ENCODE peak calls at places on chromosomes 13 and 19, in four cellular contexts. U is fibroblast of lung; Q is CD8-positive, alpha-beta memory T cell; K is aorta. G is an unnamed sample.

GRCh38 chr13:102948006-102948405 is 102.2 kb downstream of the ERCC5 start:
- DNase-seq in U (peak; percentile 5), Q (no peak), K (no peak), G (no peak)

GRCh38 chr13:37418490-37418889 is 180.1 kb downstream of the POSTN start:
- DNase-seq in U (no peak), Q (no peak), K (no peak), G (no peak)

GRCh38 chr19:54692294-54692615 is 29.5 kb downstream of the LILRB4 start:
- DNase-seq in U (no peak), Q (no peak), K (no peak), G (no peak)

GRCh38 chr19:11377237-11377636 is 2.8 kb downstream of the SWSAP1 start:
- DNase-seq in U (peak; percentile 91), Q (no peak), K (no peak), G (peak; percentile 54)

GRCh38 chr19:1296078-1296477 is 10.4 kb downstream of the EFNA2 start:
- DNase-seq in U (no peak), Q (no peak), K (no peak), G (no peak)

GRCh38 chr19:39270091-39270871 is 2.1 kb downstream of the IFNL2 start:
- DNase-seq in U (no peak), Q (peak; percentile 25), K (no peak), G (no peak)

GRCh38 chr13:30577381-30577780 is 40.3 kb upstream of the USPL1 start:
- DNase-seq in U (peak; percentile 98), Q (peak; percentile 64), K (no peak), G (peak; percentile 26)

GRCh38 chr19:30293051-30293785 is 79.0 kb upstream of the ZNF536 start:
- DNase-seq in U (no peak), Q (no peak), K (no peak), G (no peak)

GRCh38 chr13:40221460-40222201 is 444.8 kb downstream of the FOXO1 start:
- DNase-seq in U (peak; percentile 90), Q (peak; percentile 70), K (no peak), G (peak; percentile 34)

GRCh38 chr13:72726721-72727416 is 560 bp downstream of the MZT1 start:
- DNase-seq in U (peak; percentile 24), Q (peak; percentile 67), K (peak; percentile 80), G (no peak)

GRCh38 chr19:56566904-56567273 is 379 bp upstream of the ZNF470 start:
- DNase-seq in U (no peak), Q (no peak), K (peak; percentile 87), G (peak; percentile 3)

GRCh38 chr13:109476001-109476400 is 310.4 kb downstream of the IRS2 start:
- DNase-seq in U (no peak), Q (no peak), K (no peak), G (no peak)

GRCh38 chr19:45884682-45885555 is 1.0 kb downstream of the IRF2BP1 start:
- DNase-seq in U (no peak), Q (peak; percentile 55), K (no peak), G (no peak)

GRCh38 chr19:7881910-7882309 is 6.4 kb upstream of the LRRC8E start:
- DNase-seq in U (no peak), Q (no peak), K (no peak), G (no peak)

GRCh38 chr19:343451-343931 is 1.1 kb downstream of the MIER2 start:
- DNase-seq in U (peak; percentile 12), Q (no peak), K (peak; percentile 75), G (no peak)

GRCh38 chr13:40922437-40923040 is 96.6 kb downstream of the ELF1 start:
- DNase-seq in U (no peak), Q (no peak), K (no peak), G (no peak)

GRCh38 chr19:9296336-9296735 is 13.3 kb downstream of the ZNF699 start:
- DNase-seq in U (peak; percentile 26), Q (no peak), K (no peak), G (no peak)

GRCh38 chr13:33229446-33230177 is 55.9 kb downstream of the STARD13 start:
- DNase-seq in U (no peak), Q (no peak), K (no peak), G (no peak)

GRCh38 chr13:106507560-106508274 is 27.7 kb downstream of the EFNB2 start:
- DNase-seq in U (peak; percentile 99), Q (no peak), K (no peak), G (peak; percentile 70)

GRCh38 chr19:18789883-18790565 is 1.1 kb downstream of the COMP start:
- DNase-seq in U (peak; percentile 25), Q (no peak), K (peak; percentile 83), G (no peak)

GRCh38 chr19:41325947-41326706 is 16.2 kb downstream of the CCDC97 start:
- DNase-seq in U (peak; percentile 82), Q (peak; percentile 60), K (no peak), G (no peak)

GRCh38 chr19:41327499-41328156 is 17.7 kb downstream of the CCDC97 start:
- DNase-seq in U (peak; percentile 69), Q (peak; percentile 97), K (peak; percentile 86), G (peak; percentile 70)

GRCh38 chr19:41328157-41328817 is 18.3 kb downstream of the CCDC97 start:
- DNase-seq in U (peak; percentile 54), Q (no peak), K (no peak), G (no peak)

GRCh38 chr19:41325640-41325946 is 15.6 kb downstream of the CCDC97 start:
- DNase-seq in U (no peak), Q (no peak), K (no peak), G (no peak)

DNA sequence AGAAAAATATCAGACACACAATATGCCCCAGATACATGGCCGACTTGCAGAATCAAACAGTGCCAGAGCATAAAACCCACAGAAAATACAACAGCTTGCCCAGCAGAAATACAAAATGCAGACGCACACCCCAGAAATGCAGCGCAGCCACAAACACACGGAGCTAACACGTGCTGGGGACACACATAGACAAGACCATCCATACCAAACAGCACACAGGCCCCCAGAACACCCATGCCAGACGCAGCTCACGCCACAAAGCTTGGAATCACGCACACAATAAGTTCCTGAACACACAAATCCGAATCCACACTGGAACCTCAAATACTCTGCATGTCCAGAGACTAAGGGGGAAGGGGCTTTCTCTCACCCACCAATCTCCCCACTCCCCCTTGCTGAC is 17.1 kb downstream of the CCDC97 start:
- DNase-seq in U (peak; percentile 22), Q (no peak), K (no peak), G (no peak)
- H3K4me3 ChIP-seq in U (no peak overlapping the region), Q (peak overlapping the region; percentile 64), K (no peak overlapping the region), G (peak overlapping the region; percentile 5)

DNA sequence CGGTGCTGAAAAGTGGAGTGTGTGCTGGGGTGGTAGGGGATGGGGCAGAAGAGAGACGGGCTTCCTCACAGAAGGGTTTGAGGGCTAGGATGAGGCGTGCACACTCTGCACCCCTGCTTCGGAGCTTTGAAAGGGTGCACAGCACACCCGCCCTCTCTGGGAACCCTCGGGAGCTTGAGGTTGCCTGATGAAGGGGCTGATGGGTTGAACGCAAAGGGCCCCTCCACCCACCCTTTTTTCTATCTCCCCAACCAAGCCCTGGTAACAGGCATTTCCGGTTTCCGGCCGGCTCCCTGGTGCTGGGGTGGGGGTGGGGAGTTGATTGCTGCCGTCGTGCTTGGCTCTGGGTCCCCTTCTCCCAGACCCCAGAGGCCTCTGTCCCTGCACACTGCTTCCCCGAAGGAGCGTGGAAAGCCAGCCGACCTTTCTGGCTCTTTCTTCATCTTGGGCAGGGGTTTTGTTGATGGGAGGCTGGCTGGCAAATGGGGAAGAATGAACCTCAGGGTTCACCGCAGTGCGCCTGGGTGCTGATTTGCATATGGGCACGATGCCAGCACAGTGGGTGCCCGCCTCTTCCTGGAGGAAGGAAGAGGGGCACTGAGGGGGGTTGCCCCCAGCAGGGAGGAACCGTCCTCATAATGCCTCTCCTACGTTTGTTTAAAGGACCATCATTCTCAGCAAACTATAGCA is 29.0 kb downstream of the VAV1 start:
- DNase-seq in U (peak; percentile 12), Q (peak; percentile 87), K (peak; percentile 79), G (no peak)
- H3K4me3 ChIP-seq in U (no peak overlapping the region), Q (peak overlapping the region; percentile 68), K (no peak overlapping the region), G (no peak overlapping the region)

DNA sequence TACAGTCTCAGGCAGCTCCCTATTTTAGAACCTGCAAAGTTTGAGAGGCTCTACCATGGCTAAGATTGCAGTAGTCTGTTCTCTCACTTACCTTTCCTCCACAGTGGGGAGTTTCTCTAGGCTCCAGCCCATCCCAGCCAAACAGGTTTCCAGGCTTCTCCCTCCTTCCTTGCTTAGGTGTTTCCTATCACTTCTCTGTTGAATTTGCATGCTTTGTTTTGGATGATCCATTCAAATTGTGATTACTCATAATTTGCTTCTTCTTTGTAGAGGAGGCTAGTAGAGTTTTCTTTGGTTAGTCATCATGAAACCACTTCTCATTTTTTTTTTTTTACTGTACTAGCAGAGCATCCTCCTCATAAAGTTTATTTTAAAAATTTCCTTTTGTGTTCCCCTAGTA is 1242.2 kb upstream of the MIR17HG start:
- DNase-seq in U (peak; percentile 76), Q (no peak), K (no peak), G (no peak)
- H3K4me3 ChIP-seq in U (no peak overlapping the region), Q (no peak overlapping the region), K (no peak overlapping the region), G (no peak overlapping the region)

GRCh38 chr19:51815038-51815437 is 20.1 kb downstream of the FPR3 start:
- DNase-seq in U (no peak), Q (no peak), K (no peak), G (no peak)
- H3K4me3 ChIP-seq in U (no peak overlapping the region), Q (no peak overlapping the region), K (no peak overlapping the region), G (no peak overlapping the region)

DNA sequence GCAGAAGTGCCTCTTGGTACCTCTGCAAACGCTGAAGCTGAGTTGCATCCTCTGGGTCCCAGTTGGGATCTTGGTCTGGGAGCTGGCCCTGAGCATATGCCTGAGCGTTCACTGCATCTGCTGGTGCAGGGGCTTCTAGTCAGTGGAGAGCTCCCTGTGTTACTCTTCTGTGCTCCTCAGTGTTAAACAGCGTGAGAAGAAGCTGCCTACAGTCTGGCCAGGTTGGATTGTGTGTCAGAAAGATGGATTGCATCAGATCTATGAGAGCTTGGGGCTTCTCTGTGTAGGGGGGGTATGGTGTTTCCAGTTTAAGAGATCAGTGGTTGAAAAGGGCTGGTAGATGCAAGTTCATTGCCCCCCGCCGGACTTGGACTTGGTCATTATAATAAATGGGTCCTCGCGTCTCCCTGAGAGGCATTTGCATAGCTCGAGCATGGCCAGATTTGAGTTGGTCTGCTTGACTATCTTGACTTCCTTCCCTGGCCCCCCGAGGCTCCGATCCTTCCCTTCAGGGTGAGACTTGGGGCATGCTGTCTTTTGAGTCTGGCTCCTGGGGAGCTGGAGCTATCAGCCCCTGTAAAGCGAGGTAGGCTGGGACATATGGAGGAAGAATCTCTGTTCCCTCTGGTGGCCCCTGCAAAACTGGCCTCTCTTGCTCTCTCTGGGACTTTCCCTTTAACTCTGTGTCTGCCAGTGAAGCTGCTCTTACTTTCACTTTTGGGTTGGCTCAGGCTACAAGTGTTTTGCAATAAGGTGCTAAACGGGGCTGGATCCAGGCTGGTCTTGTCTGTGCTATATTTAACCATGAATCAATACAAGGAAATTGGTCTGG is 52.9 kb downstream of the OR10H4 start:
- DNase-seq in U (peak; percentile 21), Q (no peak), K (peak; percentile 58), G (no peak)
- H3K4me3 ChIP-seq in U (peak overlapping the region; percentile 46), Q (peak overlapping the region; percentile 64), K (peak overlapping the region; percentile 3), G (peak overlapping the region; percentile 42)

GRCh38 chr19:47402504-47402903 is 16.8 kb downstream of the MEIS3 start:
- DNase-seq in U (no peak), Q (no peak), K (no peak), G (no peak)

GRCh38 chr19:47404334-47405196 is 14.8 kb downstream of the MEIS3 start:
- DNase-seq in U (no peak), Q (no peak), K (no peak), G (no peak)

GRCh38 chr19:47399198-47399597 is 20.1 kb downstream of the MEIS3 start:
- DNase-seq in U (no peak), Q (no peak), K (no peak), G (no peak)

GRCh38 chr19:47398707-47399106 is 20.6 kb downstream of the MEIS3 start:
- DNase-seq in U (no peak), Q (no peak), K (no peak), G (no peak)
- H3K4me3 ChIP-seq in U (no peak overlapping the region), Q (no peak overlapping the region), K (no peak overlapping the region), G (no peak overlapping the region)

GRCh38 chr13:26475176-26476110 is 82.0 kb upstream of the WASF3 start:
- DNase-seq in U (no peak), Q (no peak), K (no peak), G (no peak)
- H3K4me3 ChIP-seq in U (no peak overlapping the region), Q (no peak overlapping the region), K (no peak overlapping the region), G (no peak overlapping the region)

G was measured in retinal pigment epithelial cell.